ENCODE peak calls at places on chromosome 1, in four cellular contexts. E is breast epithelium, X is GM13976, M is MM.1S. H is an unnamed sample.

GRCh38 chr1:229231754-229232119 is 39.2 kb upstream of the RAB4A start:
- DNase-seq in E (no peak), X (no peak), M (no peak), H (no peak)

GRCh38 chr1:229993060-229993459 is 74.0 kb upstream of the GALNT2 start:
- DNase-seq in E (no peak), X (no peak), M (peak; percentile 58), H (no peak)

GRCh38 chr1:167805041-167805556 is 83.3 kb downstream of the MPZL1 start:
- DNase-seq in E (no peak), X (peak; percentile 45), M (peak; percentile 85), H (peak; percentile 31)

GRCh38 chr1:197808843-197809242 is 33.6 kb upstream of the DENND1B start:
- DNase-seq in E (no peak), X (no peak), M (peak; percentile 87), H (no peak)

GRCh38 chr1:38872401-38873026 is 634 bp downstream of the MYCBP start:
- DNase-seq in E (no peak), X (peak; percentile 52), M (peak; percentile 66), H (no peak)

GRCh38 chr1:179048339-179049124 is 22.8 kb downstream of the FAM20B start:
- DNase-seq in E (no peak), X (no peak), M (no peak), H (no peak)

GRCh38 chr1:39204441-39205081 is at the start of gene MACF1:
- DNase-seq in E (peak; percentile 61), X (no peak), M (peak; percentile 63), H (no peak)

GRCh38 chr1:180911640-180912161 is 996 bp upstream of the KIAA1614 start:
- DNase-seq in E (no peak), X (no peak), M (no peak), H (no peak)

GRCh38 chr1:18234790-18235242 is 127.2 kb downstream of the IGSF21 start:
- DNase-seq in E (no peak), X (peak; percentile 53), M (peak; percentile 33), H (no peak)

GRCh38 chr1:159945483-159946241 is at the start of gene IGSF9:
- DNase-seq in E (peak; percentile 90), X (peak; percentile 77), M (peak; percentile 78), H (peak; percentile 73)

GRCh38 chr1:237258871-237259270 is 216.9 kb downstream of the RYR2 start:
- DNase-seq in E (no peak), X (no peak), M (no peak), H (no peak)

GRCh38 chr1:200400556-200400955 is 9.3 kb downstream of the ZNF281 start:
- DNase-seq in E (no peak), X (no peak), M (no peak), H (no peak)

GRCh38 chr1:16628361-16629111 is 15.2 kb upstream of the NBPF1 start:
- DNase-seq in E (no peak), X (peak; percentile 58), M (no peak), H (no peak)

GRCh38 chr1:228073870-228074545 is 8.5 kb upstream of the ARF1 start:
- DNase-seq in E (no peak), X (no peak), M (no peak), H (no peak)
- TF ChIP-seq CTCF in E (no peak), X (peak; percentile 23), M (no peak), H (peak; percentile 25)

DNA sequence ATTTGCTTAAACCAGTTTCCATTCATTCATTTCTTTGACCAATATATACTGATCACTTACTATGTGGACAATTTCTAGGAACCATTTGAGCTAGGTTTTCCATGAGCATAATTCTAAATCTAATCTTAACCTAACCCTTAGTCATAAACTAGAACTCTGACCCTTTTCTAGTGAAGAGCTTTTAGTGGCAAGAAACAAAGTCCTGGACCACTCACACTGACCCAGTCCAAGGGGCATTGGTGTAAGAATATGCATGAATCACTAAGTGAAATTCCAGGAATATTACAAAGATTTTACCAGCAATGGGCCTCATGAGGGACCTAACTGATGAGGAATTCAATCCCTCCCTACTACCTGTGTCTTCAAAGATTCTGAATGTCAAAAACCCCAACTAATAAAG is 40.6 kb upstream of the SLC2A1 start:
- DNase-seq in E (no peak), X (no peak), M (no peak), H (no peak)
- TF ChIP-seq CTCF in E (no peak), X (no peak), M (no peak), H (no peak)

GRCh38 chr1:224503161-224504118 is 68.8 kb upstream of the WDR26 start:
- DNase-seq in E (peak; percentile 82), X (peak; percentile 90), M (peak; percentile 90), H (peak; percentile 80)
- TF ChIP-seq CTCF in E (no peak), X (no peak), M (peak; percentile 64), H (peak; percentile 39)

DNA sequence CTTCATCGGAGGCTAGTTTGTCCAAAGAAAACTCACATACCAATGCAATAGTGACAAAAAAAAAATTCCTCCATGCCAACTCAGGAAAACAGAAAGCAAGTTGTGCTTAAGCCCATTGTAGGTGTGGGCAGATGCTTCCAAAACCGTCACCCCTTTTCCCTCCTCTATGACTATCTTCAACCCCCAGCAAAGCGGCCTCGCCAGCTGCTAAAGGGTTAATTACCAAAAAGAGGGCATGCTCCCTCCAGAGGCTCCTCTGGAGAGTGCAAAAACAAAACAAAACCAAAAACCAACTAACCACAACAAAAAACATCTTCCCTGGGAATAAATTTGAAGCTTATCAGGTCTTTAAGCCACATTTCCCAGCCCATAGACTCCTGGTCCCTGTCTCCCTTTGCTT is 1.2 kb downstream of the LMOD1 start:
- DNase-seq in E (no peak), X (no peak), M (no peak), H (no peak)
- TF ChIP-seq CTCF in E (no peak), X (no peak), M (peak; percentile 28), H (peak; percentile 27)

DNA sequence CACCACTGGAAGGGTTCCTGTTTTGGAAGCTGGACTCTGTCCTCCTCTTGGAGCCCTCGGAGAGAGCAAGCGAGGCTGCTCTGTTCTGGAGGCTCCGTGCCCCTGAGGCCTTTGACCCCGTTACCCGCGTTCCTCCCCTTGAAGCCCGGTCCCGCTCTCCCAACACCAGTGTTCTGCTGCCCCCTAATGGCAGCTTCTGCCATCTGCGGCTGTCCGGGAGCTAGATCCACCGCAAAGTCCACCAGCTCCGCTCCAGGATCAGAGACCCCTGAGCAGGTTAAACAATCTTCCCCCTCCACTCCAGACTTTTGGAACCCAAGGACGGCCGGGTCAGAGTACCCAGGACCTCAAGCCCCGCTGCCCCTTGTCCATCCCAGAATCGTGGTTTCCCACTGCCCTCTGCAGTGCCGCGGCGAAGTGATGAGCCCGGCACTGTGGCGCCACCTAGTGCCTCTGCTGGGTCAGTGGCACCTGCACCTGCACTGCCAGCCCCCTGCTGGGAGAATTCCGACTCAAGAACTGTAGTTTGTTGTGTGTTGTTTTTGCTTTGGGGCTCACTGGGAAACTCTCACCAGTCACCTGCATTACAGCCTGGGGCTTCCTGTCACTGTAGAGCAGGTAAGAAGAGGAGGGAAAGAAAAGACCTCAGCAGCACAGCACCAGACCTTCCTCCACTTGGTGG is 63.6 kb upstream of the NFASC start:
- DNase-seq in E (peak; percentile 61), X (peak; percentile 91), M (peak; percentile 95), H (peak; percentile 81)
- TF ChIP-seq CTCF in E (peak; percentile 92), X (peak; percentile 99), M (peak; percentile 100), H (peak; percentile 98)

GRCh38 chr1:25021586-25022215 is 91.6 kb upstream of the RUNX3 start:
- DNase-seq in E (no peak), X (no peak), M (no peak), H (peak; percentile 39)
- TF ChIP-seq CTCF in E (no peak), X (no peak), M (no peak), H (no peak)

DNA sequence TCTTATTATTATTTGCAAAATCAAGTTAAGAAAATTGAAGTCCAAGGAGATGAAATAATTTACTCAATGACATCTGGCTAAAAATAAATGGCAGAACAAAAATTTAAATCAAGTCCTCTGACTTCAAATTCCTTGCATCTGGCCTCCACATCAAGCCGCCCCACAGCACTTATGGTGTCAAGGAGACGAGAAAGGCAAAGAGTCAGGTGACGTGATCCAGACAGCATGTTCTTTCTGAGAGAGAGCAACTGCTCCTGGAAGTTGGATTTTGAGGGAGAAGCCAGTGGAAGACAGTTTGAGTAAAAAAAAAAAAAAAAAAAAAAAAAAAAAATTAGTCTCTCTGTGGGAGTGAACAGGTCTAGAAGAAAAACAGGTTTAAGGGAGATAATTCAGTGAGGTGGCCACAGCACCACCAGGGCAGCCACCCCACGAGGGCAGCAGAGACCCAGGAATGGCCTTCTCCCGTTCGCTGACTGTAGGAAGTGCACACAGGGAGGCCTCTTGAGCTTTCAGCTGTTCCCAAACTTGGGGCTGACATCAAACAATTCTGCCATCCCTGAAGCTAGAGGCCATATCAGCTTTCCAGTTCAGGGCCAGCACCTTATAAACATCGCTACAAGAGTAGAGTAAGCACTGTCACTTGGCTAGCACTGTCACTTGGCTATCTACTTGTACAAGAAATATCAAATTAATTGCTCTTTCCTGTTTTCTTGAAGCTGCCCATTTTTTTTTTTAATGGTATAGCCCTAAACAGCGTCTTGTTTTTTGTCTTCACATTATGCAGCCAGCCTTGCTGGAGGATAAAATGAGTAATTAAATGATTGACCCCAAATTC is 7.8 kb downstream of the C1orf162 start:
- DNase-seq in E (peak; percentile 50), X (peak; percentile 71), M (peak; percentile 20), H (peak; percentile 64)
- TF ChIP-seq CTCF in E (no peak), X (peak; percentile 63), M (peak; percentile 33), H (peak; percentile 78)

GRCh38 chr1:175319112-175319911 is 126.7 kb upstream of the KIAA0040 start:
- DNase-seq in E (peak; percentile 67), X (peak; percentile 66), M (peak; percentile 83), H (peak; percentile 22)

GRCh38 chr1:175317795-175318194 is 125.2 kb upstream of the KIAA0040 start:
- DNase-seq in E (peak; percentile 35), X (no peak), M (no peak), H (no peak)

GRCh38 chr1:175319912-175320230 is 127.3 kb upstream of the KIAA0040 start:
- DNase-seq in E (no peak), X (no peak), M (no peak), H (no peak)

GRCh38 chr1:175318633-175319032 is 126.1 kb upstream of the KIAA0040 start:
- DNase-seq in E (no peak), X (no peak), M (no peak), H (no peak)

GRCh38 chr1:175317309-175317708 is 124.7 kb upstream of the KIAA0040 start:
- DNase-seq in E (no peak), X (no peak), M (peak; percentile 26), H (no peak)
- TF ChIP-seq CTCF in E (no peak), X (no peak), M (peak; percentile 72), H (peak; percentile 50)

DNA sequence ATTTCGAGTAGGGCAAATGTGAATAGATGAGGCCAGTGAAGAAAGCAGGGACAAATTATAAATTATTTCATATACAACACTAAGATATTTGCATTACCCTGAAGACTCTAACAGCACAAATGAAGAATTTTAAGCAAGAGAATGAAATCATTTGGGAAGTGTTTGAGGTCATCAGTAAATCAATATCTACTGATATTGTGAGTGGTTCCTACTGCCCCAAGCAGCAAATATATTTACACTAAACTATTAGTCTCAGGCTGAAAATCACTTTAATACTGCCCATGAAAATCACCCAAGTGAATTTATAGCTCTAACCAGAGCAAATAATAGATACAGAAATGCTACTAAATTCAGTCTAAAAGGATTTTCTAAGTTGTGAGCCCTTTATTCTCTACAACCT is 163.6 kb downstream of the KCNT2 start:
- DNase-seq in E (no peak), X (no peak), M (no peak), H (no peak)
- TF ChIP-seq CTCF in E (no peak), X (no peak), M (no peak), H (no peak)

GRCh38 chr1:156419863-156420208 is 50.8 kb downstream of the RHBG start:
- DNase-seq in E (no peak), X (peak; percentile 75), M (no peak), H (no peak)
- TF ChIP-seq CTCF in E (no peak), X (peak; percentile 16), M (peak; percentile 60), H (peak; percentile 69)

H was measured in GM06990.